ENCODE peak calls at places on chromosomes 6 and 20, in four cellular contexts. M, N, W and Q are unnamed samples.

GRCh38 chr6:15148356-15149058 is 97.4 kb upstream of the JARID2 start:
- DNase-seq in M (peak; percentile 72), N (no peak), W (peak; percentile 99), Q (peak; percentile 8)

GRCh38 chr6:127100510-127101140 is 17.8 kb upstream of the RSPO3 start:
- DNase-seq in M (peak; percentile 44), N (no peak), W (no peak), Q (no peak)

GRCh38 chr6:50889912-50890311 is 71.2 kb downstream of the TFAP2B start:
- DNase-seq in M (no peak), N (no peak), W (no peak), Q (no peak)

GRCh38 chr6:153070756-153071155 is 60.3 kb downstream of the RGS17 start:
- DNase-seq in M (no peak), N (no peak), W (no peak), Q (no peak)

GRCh38 chr6:48978016-48978415 is 485.0 kb downstream of the MMUT start:
- DNase-seq in M (no peak), N (no peak), W (no peak), Q (no peak)

GRCh38 chr6:105560611-105561066 is 157.8 kb upstream of the PREP start:
- DNase-seq in M (peak; percentile 55), N (no peak), W (no peak), Q (peak; percentile 12)

GRCh38 chr20:17909745-17910345 is 58.7 kb downstream of the SNX5 start:
- DNase-seq in M (peak; percentile 41), N (no peak), W (no peak), Q (no peak)

GRCh38 chr6:159981591-159982245 is 12.8 kb downstream of the IGF2R start:
- DNase-seq in M (peak; percentile 31), N (peak; percentile 47), W (no peak), Q (peak; percentile 77)

GRCh38 chr20:40268321-40269075 is 420.5 kb downstream of the MAFB start:
- DNase-seq in M (no peak), N (no peak), W (no peak), Q (no peak)

GRCh38 chr6:5787054-5787720 is 219.5 kb downstream of the NRN1 start:
- DNase-seq in M (no peak), N (no peak), W (peak; percentile 40), Q (no peak)

GRCh38 chr6:143555071-143555492 is 43.6 kb upstream of the FUCA2 start:
- DNase-seq in M (no peak), N (no peak), W (no peak), Q (no peak)

GRCh38 chr6:35544748-35545361 is 32.2 kb upstream of the TULP1 start:
- DNase-seq in M (no peak), N (no peak), W (peak; percentile 95), Q (no peak)

GRCh38 chr6:3276174-3277167 is 17.7 kb downstream of the PSMG4 start:
- DNase-seq in M (no peak), N (no peak), W (no peak), Q (no peak)

GRCh38 chr20:14562976-14563375 is 225.6 kb upstream of the FLRT3 start:
- DNase-seq in M (no peak), N (no peak), W (no peak), Q (no peak)

GRCh38 chr20:50260480-50261221 is 70.0 kb downstream of the CEBPB start:
- DNase-seq in M (no peak), N (no peak), W (no peak), Q (no peak)